ENCODE peak calls at places on chromosome 12, in four cellular contexts. W is mesothelial cell of epicardium, N is HFFc6, Z is AG10803. K is an unnamed sample.

GRCh38 chr12:125110641-125111360 is 45.6 kb downstream of the AACS start:
- DNase-seq in W (no peak), N (no peak), Z (peak), K (no peak)

GRCh38 chr12:95304673-95305198 is 87.1 kb downstream of the VEZT start:
- DNase-seq in W (no peak), N (peak), Z (peak), K (no peak)

GRCh38 chr12:122965356-122965755 is 907 bp downstream of the ABCB9 start:
- DNase-seq in W (no peak), N (no peak), Z (no peak), K (no peak)

GRCh38 chr12:69388371-69388770 is 28.8 kb downstream of the YEATS4 start:
- DNase-seq in W (no peak), N (peak), Z (peak), K (no peak)

GRCh38 chr12:108143144-108143543 is 14.1 kb downstream of the WSCD2 start:
- DNase-seq in W (no peak), N (no peak), Z (no peak), K (no peak)

GRCh38 chr12:17809206-17809605 is 280.8 kb downstream of the RERGL start:
- DNase-seq in W (no peak), N (no peak), Z (no peak), K (no peak)

GRCh38 chr12:34107016-34107415 is 84.7 kb downstream of the ALG10 start:
- DNase-seq in W (no peak), N (no peak), Z (no peak), K (no peak)

GRCh38 chr12:3607039-3607719 is 116.2 kb downstream of the PRMT8 start:
- DNase-seq in W (no peak), N (no peak), Z (no peak), K (no peak)

GRCh38 chr12:42143401-42144173 is 1.1 kb downstream of the GXYLT1 start:
- DNase-seq in W (no peak), N (peak), Z (peak), K (no peak)

GRCh38 chr12:65609359-65609771 is 214.9 kb upstream of the HMGA2 start:
- DNase-seq in W (no peak), N (peak), Z (peak), K (no peak)

GRCh38 chr12:127928615-127929014 is 338.4 kb upstream of the TMEM132C start:
- DNase-seq in W (no peak), N (no peak), Z (peak), K (no peak)

GRCh38 chr12:67520611-67521010 is 127.9 kb upstream of the DYRK2 start:
- DNase-seq in W (no peak), N (no peak), Z (no peak), K (no peak)

GRCh38 chr12:94186461-94187237 is 38.3 kb downstream of the PLXNC1 start:
- DNase-seq in W (peak), N (no peak), Z (peak), K (no peak)

GRCh38 chr12:127119600-127120140 is 1147.3 kb upstream of the TMEM132C start:
- DNase-seq in W (no peak), N (no peak), Z (no peak), K (no peak)

GRCh38 chr12:30126944-30127343 is 343.2 kb upstream of the TMTC1 start:
- DNase-seq in W (no peak), N (no peak), Z (no peak), K (no peak)

GRCh38 chr12:123580772-123581171 is 3.6 kb upstream of the TMED2 start:
- DNase-seq in W (no peak), N (no peak), Z (no peak), K (no peak)

GRCh38 chr12:25388216-25388615 is 137.5 kb upstream of the KRAS start:
- DNase-seq in W (no peak), N (peak), Z (no peak), K (no peak)

GRCh38 chr12:82874935-82875334 is 188.2 kb downstream of the TMTC2 start:
- DNase-seq in W (no peak), N (no peak), Z (no peak), K (no peak)

GRCh38 chr12:124445826-124446225 is 121.6 kb downstream of the NCOR2 start:
- DNase-seq in W (no peak), N (no peak), Z (no peak), K (no peak)

DNA sequence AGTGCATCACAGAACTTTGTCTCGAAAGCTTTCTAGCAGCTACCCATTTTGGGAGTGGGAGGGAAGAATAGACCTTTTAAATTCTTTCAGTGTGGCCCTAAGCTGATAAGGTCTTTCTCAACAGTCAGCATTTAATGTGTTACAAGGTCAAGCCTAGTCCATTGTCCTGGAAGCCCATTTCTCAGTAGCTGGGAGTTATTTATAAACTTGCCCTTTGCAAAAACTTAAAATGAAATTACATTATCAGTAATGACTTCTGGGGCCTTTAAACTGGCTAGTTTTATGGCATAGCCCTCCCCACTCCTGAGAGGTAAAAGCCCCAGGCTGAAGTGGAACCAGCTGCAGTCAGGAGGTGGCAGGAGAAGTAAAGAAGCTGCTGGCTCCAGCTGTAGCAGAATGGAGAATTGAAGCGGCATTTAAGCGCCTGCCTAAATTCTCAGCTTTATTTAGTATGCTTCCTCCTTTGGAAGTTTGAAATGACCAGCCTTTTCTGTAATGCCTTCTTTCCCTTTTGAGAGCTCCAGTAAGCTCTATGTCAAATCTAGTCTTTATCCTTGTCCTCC is 12.4 kb downstream of the COPZ1 start:
- DNase-seq in W (no peak), N (no peak), Z (no peak), K (no peak)
- TF ChIP-seq CTCF in W (no peak), N (no peak), Z (peak), K (no peak)

DNA sequence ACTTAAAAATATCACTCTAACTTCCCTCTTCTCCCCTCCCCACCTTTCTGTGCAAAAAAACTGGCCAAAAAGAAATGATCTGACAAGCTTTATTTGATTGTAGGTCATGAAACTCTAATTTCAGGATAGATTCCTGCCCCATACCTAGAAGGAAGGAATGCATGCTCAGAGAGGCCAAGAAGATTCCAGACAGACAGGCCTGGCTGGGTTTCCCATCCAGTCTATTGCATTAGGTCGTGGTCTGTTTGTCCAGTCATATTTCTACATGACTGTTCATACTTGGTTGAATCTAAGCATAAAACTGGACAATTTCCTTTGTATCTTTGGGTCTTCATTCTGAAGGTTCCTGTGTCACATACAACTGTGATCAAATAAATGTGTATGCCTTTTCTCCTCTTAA is 20.0 kb upstream of the SLC15A5 start:
- DNase-seq in W (no peak), N (no peak), Z (no peak), K (no peak)
- TF ChIP-seq CTCF in W (no peak), N (no peak), Z (no peak), K (no peak)

GRCh38 chr12:14059538-14059937 is 78.1 kb upstream of the GRIN2B start:
- DNase-seq in W (no peak), N (no peak), Z (no peak), K (no peak)
- TF ChIP-seq CTCF in W (no peak), N (no peak), Z (no peak), K (no peak)

GRCh38 chr12:51721281-51721940 is 127.1 kb downstream of the FIGNL2 start:
- DNase-seq in W (no peak), N (no peak), Z (no peak), K (no peak)
- TF ChIP-seq CTCF in W (no peak), N (no peak), Z (no peak), K (peak)

DNA sequence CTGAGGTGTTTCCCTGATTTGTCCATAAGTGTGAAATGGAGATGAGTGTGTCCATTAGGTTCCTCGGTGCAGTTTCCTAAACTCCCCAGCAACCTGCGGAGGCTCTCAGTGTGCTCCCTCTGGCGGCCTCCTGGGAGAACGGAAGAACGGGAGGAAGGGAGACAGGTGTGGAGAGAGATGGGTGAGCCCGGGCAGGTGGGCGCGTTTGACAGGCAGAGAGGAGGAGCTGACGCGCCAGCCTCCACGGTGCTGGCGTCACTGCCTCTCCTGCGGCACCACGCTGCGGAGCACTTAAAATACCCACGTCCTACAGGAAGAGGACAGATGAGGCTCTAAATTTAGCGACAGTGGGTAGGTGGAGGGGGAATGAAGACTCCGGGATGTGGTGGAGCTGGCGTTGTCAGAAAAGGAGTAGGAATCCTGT is 26.8 kb upstream of the PEX5 start:
- DNase-seq in W (peak), N (no peak), Z (no peak), K (no peak)
- TF ChIP-seq CTCF in W (peak), N (peak), Z (peak), K (no peak)

GRCh38 chr12:54217774-54218221 is 29.0 kb upstream of the SMUG1 start:
- DNase-seq in W (no peak), N (no peak), Z (no peak), K (no peak)
- TF ChIP-seq CTCF in W (no peak), N (no peak), Z (no peak), K (no peak)

GRCh38 chr12:58443981-58444371 is 476.3 kb downstream of the LRIG3 start:
- DNase-seq in W (no peak), N (no peak), Z (peak), K (no peak)

GRCh38 chr12:58441483-58441882 is 478.8 kb downstream of the LRIG3 start:
- DNase-seq in W (no peak), N (no peak), Z (no peak), K (no peak)

GRCh38 chr12:58443273-58443980 is 476.9 kb downstream of the LRIG3 start:
- DNase-seq in W (no peak), N (peak), Z (peak), K (no peak)
- TF ChIP-seq CTCF in W (peak), N (peak), Z (peak), K (peak)

GRCh38 chr12:6072302-6072752 is 52.1 kb downstream of the VWF start:
- DNase-seq in W (no peak), N (peak), Z (peak), K (no peak)
- TF ChIP-seq CTCF in W (no peak), N (peak), Z (peak), K (no peak)

K was measured in ascending aorta.